ENCODE peak calls at places on chromosomes 13 and 19, in four cellular contexts. O is T-helper 22 cell, V is LoVo, T is NCI-H510A. D is an unnamed sample.

GRCh38 chr13:43057653-43058317 is 34.4 kb downstream of the DNAJC15 start:
- DNase-seq in O (peak; percentile 54), V (peak; percentile 61), T (peak; percentile 0), D (no peak)

GRCh38 chr13:43153436-43154082 is 130.2 kb downstream of the DNAJC15 start:
- DNase-seq in O (no peak), V (peak; percentile 22), T (no peak), D (no peak)

GRCh38 chr13:71695662-71696061 is 171.3 kb downstream of the DACH1 start:
- DNase-seq in O (no peak), V (no peak), T (no peak), D (no peak)

GRCh38 chr19:11382898-11383705 is 1.0 kb downstream of the EPOR start:
- DNase-seq in O (no peak), V (no peak), T (peak; percentile 63), D (no peak)

GRCh38 chr13:113815151-113816058 is 48.5 kb downstream of the GAS6 start:
- DNase-seq in O (no peak), V (peak; percentile 20), T (no peak), D (no peak)

GRCh38 chr13:50197705-50198104 is 182.5 kb downstream of the KCNRG start:
- DNase-seq in O (no peak), V (no peak), T (no peak), D (no peak)

GRCh38 chr13:51895906-51896888 is 34.4 kb downstream of the CCDC70 start:
- DNase-seq in O (no peak), V (peak; percentile 19), T (no peak), D (peak; percentile 52)

GRCh38 chr13:98180092-98180491 is 3.0 kb upstream of the RNF113B start:
- DNase-seq in O (no peak), V (no peak), T (no peak), D (no peak)

GRCh38 chr19:7928741-7929701 is 3.1 kb upstream of the CTXN1 start:
- DNase-seq in O (peak; percentile 62), V (peak; percentile 54), T (no peak), D (no peak)

GRCh38 chr13:105464249-105464648 is 1071.2 kb downstream of the EFNB2 start:
- DNase-seq in O (no peak), V (no peak), T (no peak), D (no peak)

GRCh38 chr13:113670541-113670940 is 3.5 kb downstream of the GRK1 start:
- DNase-seq in O (no peak), V (no peak), T (no peak), D (peak; percentile 76)

GRCh38 chr19:17943284-17944221 is 10.7 kb downstream of the CCDC124 start:
- DNase-seq in O (no peak), V (no peak), T (no peak), D (no peak)

D was measured in posterior cingulate gyrus.